ENCODE peak calls at places on chromosomes 13 and 19, in six cellular contexts. D is tibial nerve, Q is esophagus squamous epithelium, T is PC-3, H is lower lobe of right lung, M is mesenchymal stem cell. G is an unnamed sample. For H3K4me1, the result is how much of the 10 kb centered on the place peaks cover.

GRCh38 chr19:30752201-30752600 is 380.0 kb downstream of the ZNF536 start:
- DNase-seq in D (no peak), T (no peak), Q (no peak), M (no peak), H (no peak), G (peak)

GRCh38 chr13:47114030-47114429 is 217.2 kb upstream of the HTR2A start:
- DNase-seq in T (peak), Q (no peak), D (no peak), H (no peak), M (peak), G (no peak)

GRCh38 chr13:75544681-75545333 is 4.8 kb upstream of the UCHL3 start:
- DNase-seq in D (no peak), H (no peak), M (peak), T (peak), Q (no peak), G (no peak)

GRCh38 chr19:2711937-2712205 is 9.3 kb downstream of the DIRAS1 start:
- DNase-seq in D (no peak), Q (no peak), H (no peak), M (no peak), T (no peak), G (no peak)

GRCh38 chr13:86922936-86923335 is 748.2 kb upstream of the SLITRK5 start:
- DNase-seq in Q (no peak), T (no peak), H (no peak), M (peak), D (no peak), G (no peak)

GRCh38 chr19:41936416-41936850 is 8.2 kb upstream of the ERFL start:
- DNase-seq in Q (no peak), M (no peak), H (no peak), D (no peak), T (peak), G (no peak)

GRCh38 chr13:97018029-97018819 is 23.9 kb upstream of the OXGR1 start:
- DNase-seq in M (peak), H (no peak), D (peak), Q (no peak), T (peak), G (no peak)

GRCh38 chr13:75864718-75865117 is 228.6 kb downstream of the LMO7 start:
- DNase-seq in T (peak), H (no peak), D (no peak), Q (no peak), M (peak), G (no peak)

GRCh38 chr19:5045015-5045414 is 76.1 kb downstream of the KDM4B start:
- DNase-seq in T (no peak), Q (no peak), M (no peak), D (no peak), H (no peak), G (no peak)

GRCh38 chr19:5045956-5046338 is 77.0 kb downstream of the KDM4B start:
- DNase-seq in H (no peak), M (no peak), D (no peak), Q (no peak), T (no peak), G (no peak)

GRCh38 chr19:5047251-5047935 is 78.5 kb downstream of the KDM4B start:
- DNase-seq in D (no peak), M (no peak), H (no peak), Q (no peak), T (no peak), G (no peak)

GRCh38 chr19:5048091-5048726 is 79.3 kb downstream of the KDM4B start:
- DNase-seq in H (peak), Q (no peak), D (peak), T (peak), M (peak), G (no peak)

DNA sequence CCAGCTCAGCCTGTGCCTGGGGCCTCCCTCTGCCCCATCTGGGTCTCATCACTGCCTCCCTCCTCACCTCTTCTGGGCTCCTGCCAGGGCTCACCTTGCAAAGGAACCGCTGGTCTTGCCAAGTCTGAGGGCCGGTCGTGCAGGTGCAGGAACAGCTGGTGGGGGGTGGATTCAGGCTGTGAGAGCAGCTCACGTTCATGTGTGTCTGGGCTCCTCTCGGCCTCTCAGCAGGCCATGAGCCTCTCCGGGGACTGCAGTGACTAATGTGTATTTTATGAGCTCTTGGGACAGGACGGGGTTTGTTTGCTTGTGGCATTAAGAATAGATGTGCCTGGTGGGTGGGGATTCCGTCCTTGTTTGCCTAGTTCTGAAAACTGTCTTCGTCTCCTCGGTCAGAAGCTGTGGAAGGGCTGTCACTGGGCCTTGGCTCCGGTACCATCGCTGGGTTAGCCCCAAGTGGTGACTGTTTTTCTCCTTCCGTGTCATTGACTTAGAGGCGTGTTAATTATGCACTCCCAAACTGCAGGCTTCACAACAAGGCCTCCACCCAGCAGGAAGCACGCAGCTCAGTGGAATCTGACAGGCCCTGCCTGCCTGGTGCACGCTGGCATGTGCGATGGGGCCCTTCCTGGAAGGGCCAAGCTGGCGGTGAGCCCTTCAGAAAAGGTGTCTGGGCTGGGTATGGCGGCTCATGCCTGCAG is 77.6 kb downstream of the KDM4B start:
- DNase-seq in H (peak), D (no peak), M (peak), Q (no peak), T (peak), G (no peak)
- H3K4me1 ChIP-seq in H (under half), D (under half), M (under half), Q (under half), T (under half), G (under half)

GRCh38 chr13:99969934-99970760 is 1.4 kb downstream of the ZIC5 start:
- DNase-seq in M (no peak), D (no peak), T (no peak), Q (no peak), H (no peak), G (no peak)
- H3K4me1 ChIP-seq in M (under half), D (under half), T (under half), Q (under half), H (under half), G (under half)

GRCh38 chr19:16625183-16625958 is 2.6 kb downstream of the MED26 start:
- DNase-seq in T (no peak), H (no peak), Q (no peak), D (no peak), M (no peak), G (no peak)
- H3K4me1 ChIP-seq in T (under half), H (half or more), Q (under half), D (under half), M (under half), G (half or more)

DNA sequence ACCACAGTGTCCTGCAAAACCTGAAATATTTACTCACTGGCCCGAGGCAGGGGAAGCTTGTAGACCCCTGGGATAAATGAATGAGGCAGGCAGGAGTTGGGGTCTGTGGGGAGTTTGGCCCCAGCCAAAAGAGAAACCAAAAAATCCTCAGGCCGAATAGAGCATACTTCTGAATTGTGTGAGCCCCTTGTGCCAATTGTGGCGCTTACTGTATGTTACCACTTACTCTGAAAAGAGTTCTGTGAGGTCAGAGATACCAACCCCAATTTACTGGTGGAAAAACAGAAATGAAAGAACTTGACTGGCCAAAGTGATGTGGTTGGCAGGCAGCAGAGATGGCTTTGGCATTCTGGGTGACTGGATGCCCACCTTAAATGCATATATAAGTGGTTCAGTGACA is 6.9 kb downstream of the CARM1 start:
- DNase-seq in M (no peak), T (no peak), H (no peak), D (no peak), Q (no peak), G (no peak)
- H3K4me1 ChIP-seq in M (under half), T (under half), H (under half), D (under half), Q (under half), G (half or more)

GRCh38 chr19:13060964-13061927 is 41.4 kb downstream of the LYL1 start:
- DNase-seq in D (peak), H (peak), M (peak), T (peak), Q (peak), G (no peak)

GRCh38 chr19:13062317-13062716 is 40.3 kb downstream of the LYL1 start:
- DNase-seq in T (no peak), M (no peak), D (no peak), H (no peak), Q (no peak), G (no peak)

GRCh38 chr19:13063461-13064091 is 39.1 kb downstream of the LYL1 start:
- DNase-seq in Q (no peak), T (no peak), H (no peak), D (no peak), M (no peak), G (no peak)

GRCh38 chr19:13066231-13066630 is 36.4 kb downstream of the LYL1 start:
- DNase-seq in D (no peak), H (no peak), Q (no peak), M (no peak), T (no peak), G (no peak)

DNA sequence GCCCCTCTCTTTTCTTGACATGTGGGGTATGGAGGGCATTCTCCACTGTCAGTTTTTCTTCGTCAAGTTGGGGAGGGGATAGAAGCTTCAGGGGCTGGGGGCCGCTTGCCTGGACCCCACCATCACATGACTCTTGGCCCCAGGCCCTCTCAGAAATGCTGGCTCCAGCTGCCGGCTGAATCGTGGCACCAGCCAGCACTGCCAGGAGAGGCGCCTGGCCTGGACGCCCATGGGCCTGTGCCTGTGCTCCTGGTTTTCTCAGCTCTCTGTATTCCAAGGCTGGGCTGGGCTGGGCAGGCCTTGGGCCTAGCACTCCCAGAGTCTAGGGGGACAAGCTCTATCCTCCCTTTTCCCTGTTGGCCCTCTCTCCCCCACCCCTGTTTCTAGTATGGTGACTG is 38.6 kb downstream of the LYL1 start:
- DNase-seq in H (no peak), M (no peak), T (no peak), D (no peak), Q (no peak), G (no peak)
- H3K4me1 ChIP-seq in H (half or more), M (under half), T (under half), D (half or more), Q (under half), G (half or more)

GRCh38 chr19:48967346-48968178 is 2.5 kb downstream of the FTL start:
- DNase-seq in D (peak), Q (no peak), T (no peak), M (peak), H (peak), G (no peak)
- H3K4me1 ChIP-seq in D (under half), Q (under half), T (under half), M (under half), H (under half), G (under half)

DNA sequence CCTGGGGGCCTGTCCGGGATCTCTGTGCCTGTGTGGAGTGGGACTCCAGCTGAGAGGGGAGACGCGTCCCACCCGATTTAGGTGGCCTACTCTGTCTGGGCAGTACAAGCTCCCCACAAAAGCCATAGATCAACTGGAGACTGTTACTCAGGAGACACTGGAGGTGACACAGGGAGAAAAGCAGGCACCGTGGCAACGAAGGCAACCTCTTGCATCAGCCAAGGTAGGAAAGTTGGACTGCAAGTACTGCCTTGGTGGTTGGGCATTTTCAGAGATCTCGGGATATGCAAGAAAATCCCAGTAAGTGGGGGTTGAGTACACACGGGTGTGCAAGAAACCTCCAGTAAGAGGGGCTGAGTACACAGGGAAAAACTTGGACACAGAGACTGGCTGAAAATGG is 1060.0 kb upstream of the MIR17HG start:
- DNase-seq in Q (no peak), H (no peak), T (no peak), M (no peak), D (no peak), G (no peak)
- H3K4me1 ChIP-seq in Q (under half), H (under half), T (under half), M (under half), D (under half), G (under half)